ENCODE peak calls at places on chromosomes 5 and 9, in seven cellular contexts. O, U, G, E, W, R and P are unnamed samples.

GRCh38 chr5:132420706-132421272 is 51.3 kb downstream of the SLC22A5 start:
- DNase-seq in O (no peak), U (no peak), G (no peak), E (no peak), W (no peak), R (peak), P (peak)

GRCh38 chr9:107480386-107480789 is 9.2 kb downstream of the KLF4 start:
- DNase-seq in O (no peak), U (peak), G (no peak), E (no peak), W (no peak), R (peak), P (peak)

GRCh38 chr9:128107971-128108783 is 19.4 kb downstream of the PTGES2 start:
- DNase-seq in O (no peak), U (no peak), G (no peak), E (no peak), W (no peak), R (no peak), P (no peak)

GRCh38 chr9:96317335-96317980 is 15.5 kb upstream of the HSD17B3 start:
- DNase-seq in O (peak), U (peak), G (peak), E (no peak), W (no peak), R (peak), P (peak)

GRCh38 chr9:82035332-82035731 is 46.8 kb downstream of the SPATA31D1 start:
- DNase-seq in O (no peak), U (no peak), G (no peak), E (no peak), W (no peak), R (no peak), P (no peak)

GRCh38 chr9:108001219-108001618 is 511.6 kb upstream of the KLF4 start:
- DNase-seq in O (no peak), U (no peak), G (no peak), E (no peak), W (no peak), R (no peak), P (peak)

GRCh38 chr9:23855885-23856284 is 29.8 kb upstream of the ELAVL2 start:
- DNase-seq in O (no peak), U (no peak), G (no peak), E (no peak), W (no peak), R (no peak), P (no peak)

GRCh38 chr5:172939045-172939444 is 20.2 kb upstream of the RPL26L1 start:
- DNase-seq in O (no peak), U (no peak), G (no peak), E (no peak), W (no peak), R (no peak), P (peak)

GRCh38 chr5:92505145-92505544 is 1075.9 kb downstream of the NR2F1-AS1 start:
- DNase-seq in O (no peak), U (no peak), G (no peak), E (no peak), W (no peak), R (no peak), P (no peak)

GRCh38 chr9:8486095-8486494 is 686.5 kb upstream of the DMAC1 start:
- DNase-seq in O (no peak), U (no peak), G (peak), E (no peak), W (no peak), R (peak), P (peak)

GRCh38 chr9:90018688-90019087 is 413.9 kb downstream of the GADD45G start:
- DNase-seq in O (no peak), U (no peak), G (no peak), E (no peak), W (no peak), R (no peak), P (no peak)

GRCh38 chr9:121652037-121652837 is 803 bp downstream of the DAB2IP start:
- DNase-seq in O (no peak), U (no peak), G (no peak), E (no peak), W (no peak), R (peak), P (no peak)

GRCh38 chr5:67190856-67191255 is 5.7 kb downstream of the CD180 start:
- DNase-seq in O (no peak), U (no peak), G (peak), E (no peak), W (no peak), R (no peak), P (no peak)

GRCh38 chr9:18459958-18460584 is 13.9 kb upstream of the ADAMTSL1 start:
- DNase-seq in O (no peak), U (no peak), G (peak), E (no peak), W (no peak), R (no peak), P (peak)

GRCh38 chr5:93192107-93192506 is 388.9 kb downstream of the NR2F1-AS1 start:
- DNase-seq in O (no peak), U (peak), G (peak), E (no peak), W (peak), R (no peak), P (peak)

GRCh38 chr9:93231121-93231694 is 47.3 kb downstream of the WNK2 start:
- DNase-seq in O (no peak), U (no peak), G (no peak), E (peak), W (no peak), R (peak), P (peak)

GRCh38 chr5:140113180-140113698 is 670 bp upstream of the PURA start:
- DNase-seq in O (no peak), U (no peak), G (no peak), E (peak), W (no peak), R (no peak), P (no peak)

GRCh38 chr9:35791321-35791921 is at the start of gene NPR2:
- DNase-seq in O (no peak), U (peak), G (peak), E (no peak), W (no peak), R (no peak), P (peak)

GRCh38 chr5:79990205-79990597 is 861 bp downstream of the MTX3 start:
- DNase-seq in O (no peak), U (no peak), G (no peak), E (no peak), W (no peak), R (no peak), P (no peak)

GRCh38 chr9:115411993-115412452 is 294.1 kb upstream of the TNC start:
- DNase-seq in O (no peak), U (no peak), G (no peak), E (no peak), W (no peak), R (peak), P (no peak)

GRCh38 chr5:127876384-127876783 is 173.2 kb downstream of the CCDC192 start:
- DNase-seq in O (no peak), U (no peak), G (peak), E (no peak), W (no peak), R (no peak), P (peak)

GRCh38 chr5:73160239-73160671 is 12.7 kb upstream of the TMEM174 start:
- DNase-seq in O (peak), U (no peak), G (no peak), E (no peak), W (no peak), R (no peak), P (no peak)

GRCh38 chr5:121748690-121749089 is 103.0 kb upstream of the FTMT start:
- DNase-seq in O (no peak), U (no peak), G (no peak), E (no peak), W (no peak), R (no peak), P (no peak)

GRCh38 chr5:167363065-167363464 is 928.4 kb upstream of the WWC1 start:
- DNase-seq in O (no peak), U (no peak), G (no peak), E (no peak), W (no peak), R (no peak), P (no peak)

GRCh38 chr5:78353520-78353919 is 6.9 kb upstream of the SCAMP1 start:
- DNase-seq in O (no peak), U (no peak), G (no peak), E (no peak), W (no peak), R (no peak), P (no peak)

GRCh38 chr5:35803221-35803651 is 53.5 kb upstream of the IL7R start:
- DNase-seq in O (no peak), U (peak), G (peak), E (no peak), W (no peak), R (peak), P (peak)